ENCODE peak calls at places on chromosomes 2 and 18, in nine cellular contexts. K is fibroblast of pulmonary artery, R is adrenal gland, O is cardiac fibroblast, M is bronchial epithelial cell, A is astrocyte of the spinal cord, I is fibroblast of the aortic adventitia, X is GM06990, P is AG10803. B is an unnamed sample.

GRCh38 chr2:217988014-217988839 is 14.6 kb downstream of the TNS1 start:
- DNase-seq in K (peak), R (peak), O (peak), M (peak), A (peak), I (peak), X (peak), P (peak), B (peak)

GRCh38 chr2:170711774-170712652 is 3.1 kb upstream of the SP5 start:
- DNase-seq in K (no peak), R (no peak), O (no peak), M (no peak), A (no peak), I (no peak), X (no peak), P (no peak), B (no peak)

GRCh38 chr2:6224267-6224666 is 532.1 kb downstream of the SOX11 start:
- DNase-seq in K (no peak), R (no peak), O (no peak), M (no peak), A (no peak), I (no peak), X (peak), P (no peak), B (peak)

GRCh38 chr2:223043164-223043941 is 8.6 kb upstream of the KCNE4 start:
- DNase-seq in K (no peak), R (no peak), O (peak), M (no peak), A (no peak), I (no peak), X (no peak), P (no peak), B (no peak)

GRCh38 chr2:134160793-134161504 is 92.9 kb upstream of the MGAT5 start:
- DNase-seq in K (peak), R (peak), O (peak), M (no peak), A (no peak), I (peak), X (no peak), P (peak), B (no peak)

GRCh38 chr2:183919926-183920325 is 678.4 kb upstream of the ZNF804A start:
- DNase-seq in K (no peak), R (no peak), O (peak), M (no peak), A (no peak), I (no peak), X (no peak), P (no peak), B (no peak)

GRCh38 chr18:48725596-48725995 is 186.8 kb downstream of the CTIF start:
- DNase-seq in K (no peak), R (no peak), O (no peak), M (no peak), A (no peak), I (no peak), X (no peak), P (no peak), B (no peak)

GRCh38 chr2:222884114-222884764 is 23.4 kb downstream of the ACSL3 start:
- DNase-seq in K (peak), R (no peak), O (no peak), M (no peak), A (no peak), I (peak), X (no peak), P (peak), B (no peak)

GRCh38 chr2:3585239-3586109 is 9.4 kb upstream of the COLEC11 start:
- DNase-seq in K (peak), R (peak), O (peak), M (no peak), A (peak), I (peak), X (no peak), P (peak), B (no peak)

GRCh38 chr18:77103181-77103875 is 29.3 kb downstream of the MBP start:
- DNase-seq in K (peak), R (no peak), O (peak), M (no peak), A (no peak), I (peak), X (no peak), P (peak), B (no peak)

GRCh38 chr2:232504438-232504837 is 15.8 kb upstream of the PRSS56 start:
- DNase-seq in K (no peak), R (no peak), O (no peak), M (no peak), A (no peak), I (no peak), X (no peak), P (no peak), B (no peak)

GRCh38 chr2:24768601-24769000 is 24.6 kb downstream of the PTRHD1 start:
- DNase-seq in K (no peak), R (peak), O (no peak), M (no peak), A (no peak), I (peak), X (no peak), P (no peak), B (no peak)

GRCh38 chr2:209913786-209914185 is 88.7 kb upstream of the RPE start:
- DNase-seq in K (no peak), R (no peak), O (no peak), M (no peak), A (no peak), I (no peak), X (no peak), P (no peak), B (no peak)

GRCh38 chr18:8686556-8686955 is 18.8 kb upstream of the MTCL1 start:
- DNase-seq in K (no peak), R (no peak), O (no peak), M (no peak), A (no peak), I (no peak), X (no peak), P (no peak), B (no peak)

GRCh38 chr2:84879595-84880394 is 1.1 kb downstream of the TRABD2A start:
- DNase-seq in K (no peak), R (no peak), O (no peak), M (no peak), A (no peak), I (no peak), X (peak), P (no peak), B (peak)

GRCh38 chr2:38146917-38147307 is 71.0 kb upstream of the CYP1B1 start:
- DNase-seq in K (peak), R (peak), O (peak), M (peak), A (peak), I (peak), X (peak), P (peak), B (peak)

GRCh38 chr2:190301032-190301431 is 18.6 kb downstream of the HIBCH start:
- DNase-seq in K (no peak), R (no peak), O (no peak), M (no peak), A (no peak), I (no peak), X (no peak), P (no peak), B (no peak)

GRCh38 chr2:102872388-102872787 is 110.6 kb downstream of the TMEM182 start:
- DNase-seq in K (no peak), R (no peak), O (peak), M (no peak), A (no peak), I (no peak), X (no peak), P (no peak), B (no peak)

GRCh38 chr2:203492965-203493364 is 42.1 kb downstream of the RAPH1 start:
- DNase-seq in K (no peak), R (no peak), O (peak), M (peak), A (peak), I (peak), X (no peak), P (peak), B (peak)

GRCh38 chr2:229154381-229154780 is 116.7 kb downstream of the PID1 start:
- DNase-seq in K (peak), R (no peak), O (peak), M (no peak), A (peak), I (peak), X (no peak), P (peak), B (no peak)

GRCh38 chr18:5197032-5197434 is at the start of gene AKAIN1:
- DNase-seq in K (peak), R (peak), O (peak), M (no peak), A (peak), I (peak), X (peak), P (peak), B (peak)

GRCh38 chr2:196242131-196242620 is 70.8 kb upstream of the STK17B start:
- DNase-seq in K (no peak), R (no peak), O (peak), M (peak), A (peak), I (peak), X (peak), P (no peak), B (peak)

GRCh38 chr2:128381001-128381938 is 62.6 kb upstream of the HS6ST1 start:
- DNase-seq in K (peak), R (no peak), O (peak), M (no peak), A (no peak), I (no peak), X (no peak), P (no peak), B (no peak)

GRCh38 chr2:133844214-133844892 is 276.1 kb upstream of the NCKAP5 start:
- DNase-seq in K (peak), R (peak), O (peak), M (peak), A (peak), I (peak), X (no peak), P (peak), B (peak)

GRCh38 chr2:29022455-29023128 is 41.5 kb downstream of the TOGARAM2 start:
- DNase-seq in K (no peak), R (no peak), O (no peak), M (no peak), A (peak), I (no peak), X (no peak), P (no peak), B (no peak)

GRCh38 chr2:100978582-100979051 is 23.5 kb upstream of the RPL31 start:
- DNase-seq in K (peak), R (no peak), O (no peak), M (no peak), A (peak), I (peak), X (no peak), P (peak), B (peak)

GRCh38 chr2:142980246-142981068 is 103.0 kb downstream of the KYNU start:
- DNase-seq in K (peak), R (no peak), O (peak), M (peak), A (peak), I (peak), X (no peak), P (peak), B (peak)

GRCh38 chr2:63000801-63001200 is 49.8 kb upstream of the OTX1 start:
- DNase-seq in K (peak), R (no peak), O (peak), M (no peak), A (peak), I (peak), X (no peak), P (peak), B (no peak)

GRCh38 chr18:23524213-23524707 is 20.9 kb downstream of the RMC1 start:
- DNase-seq in K (no peak), R (no peak), O (no peak), M (no peak), A (no peak), I (no peak), X (no peak), P (no peak), B (no peak)

GRCh38 chr2:98654702-98655488 is 46.5 kb downstream of the UNC50 start:
- DNase-seq in K (no peak), R (no peak), O (no peak), M (no peak), A (no peak), I (no peak), X (no peak), P (no peak), B (no peak)

GRCh38 chr2:27282892-27283291 is 663 bp downstream of the TRIM54 start:
- DNase-seq in K (no peak), R (no peak), O (no peak), M (peak), A (no peak), I (no peak), X (no peak), P (no peak), B (no peak)

GRCh38 chr18:41681138-41681881 is 273.7 kb upstream of the PIK3C3 start:
- DNase-seq in K (peak), R (no peak), O (no peak), M (peak), A (no peak), I (no peak), X (no peak), P (no peak), B (no peak)

GRCh38 chr2:233867993-233868532 is at the start of gene MSL3B:
- DNase-seq in K (peak), R (no peak), O (peak), M (peak), A (peak), I (peak), X (peak), P (peak), B (peak)

GRCh38 chr2:66334237-66335054 is 100.5 kb upstream of the MEIS1 start:
- DNase-seq in K (no peak), R (no peak), O (no peak), M (no peak), A (peak), I (no peak), X (no peak), P (peak), B (no peak)

GRCh38 chr18:26487437-26487836 is 60.9 kb downstream of the KCTD1 start:
- DNase-seq in K (peak), R (no peak), O (peak), M (peak), A (no peak), I (no peak), X (no peak), P (peak), B (peak)

GRCh38 chr2:149099298-149099697 is 60.8 kb downstream of the LYPD6B start:
- DNase-seq in K (no peak), R (no peak), O (no peak), M (no peak), A (no peak), I (no peak), X (no peak), P (no peak), B (no peak)

DNA sequence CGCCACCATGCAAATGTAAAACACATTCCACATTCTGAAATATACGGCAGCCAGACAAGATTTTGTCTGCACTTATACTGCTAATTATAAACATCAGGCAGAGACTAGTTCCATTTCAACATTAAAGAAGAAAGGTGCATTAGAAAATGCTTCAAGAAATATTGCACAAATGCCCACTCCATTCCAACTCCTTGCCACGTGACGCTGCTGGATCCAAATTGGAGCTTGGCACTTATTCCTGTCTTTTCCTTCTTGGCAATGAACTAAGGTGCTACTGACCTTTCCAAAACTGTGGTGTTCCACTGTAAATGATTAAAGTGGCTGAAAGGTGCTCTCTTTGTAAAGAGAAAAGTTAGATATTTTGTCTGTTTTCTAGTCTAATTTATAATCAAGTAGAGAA is 6.2 kb downstream of the COL6A3 start:
- DNase-seq in K (no peak), R (no peak), O (peak), M (no peak), A (no peak), I (peak), X (no peak), P (peak), B (no peak)
- H3K4me3 ChIP-seq in K (no peak), R (no peak), O (peak), M (no peak), A (no peak), I (peak), X (no peak), P (peak), B (no peak)

DNA sequence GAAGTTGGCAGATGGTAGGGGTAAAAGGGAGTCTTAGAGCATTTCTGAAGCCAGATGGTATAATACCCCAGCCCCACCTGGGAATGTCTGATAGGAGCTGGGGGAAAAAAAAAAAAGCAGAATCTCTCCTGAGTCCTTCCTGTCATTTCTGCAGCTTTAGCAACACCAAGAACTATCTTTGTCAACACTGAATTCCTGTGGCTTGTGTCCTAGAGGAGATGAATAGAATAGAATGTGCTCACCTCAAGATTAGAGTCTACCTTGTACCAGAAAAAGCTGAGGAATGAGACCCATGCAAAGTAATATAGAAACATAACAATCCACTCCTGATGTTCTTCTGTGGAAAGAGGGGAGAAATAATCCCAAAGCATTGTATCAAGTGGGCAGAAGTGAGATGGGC is 102.0 kb downstream of the XRCC5 start:
- DNase-seq in K (no peak), R (no peak), O (no peak), M (no peak), A (no peak), I (no peak), X (no peak), P (peak), B (no peak)
- H3K4me3 ChIP-seq in K (no peak), R (no peak), O (no peak), M (no peak), A (no peak), I (no peak), X (no peak), P (no peak), B (no peak)

DNA sequence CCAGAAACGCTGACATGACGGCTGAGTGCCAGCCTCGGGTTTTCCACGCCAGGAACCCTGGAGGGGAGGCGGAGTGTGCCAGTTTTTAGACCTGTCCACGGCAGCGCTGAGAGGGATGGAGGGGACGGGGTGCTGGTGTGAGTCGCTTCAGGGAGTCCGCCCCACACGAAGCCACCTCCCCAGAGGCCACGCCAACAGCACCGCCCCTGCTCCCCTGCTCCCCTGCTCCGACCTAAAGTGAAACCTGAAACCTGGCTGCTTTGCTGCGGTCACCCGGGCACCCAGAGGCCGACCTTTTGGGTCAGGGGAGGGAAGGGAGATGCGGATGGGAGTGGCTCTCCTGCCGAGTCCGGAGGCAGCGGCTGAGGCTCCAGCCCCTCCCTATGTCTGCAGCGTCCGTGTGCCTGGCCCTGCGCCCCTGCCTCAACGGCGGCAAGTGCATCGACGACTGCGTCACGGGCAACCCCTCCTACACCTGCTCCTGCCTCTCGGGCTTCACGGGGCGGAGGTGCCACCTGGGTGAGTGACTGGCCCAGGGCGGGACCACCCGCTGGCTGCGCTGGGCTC is 38.1 kb downstream of the SNED1 start:
- DNase-seq in K (no peak), R (no peak), O (peak), M (no peak), A (peak), I (peak), X (peak), P (no peak), B (peak)
- H3K4me3 ChIP-seq in K (no peak), R (no peak), O (peak), M (no peak), A (no peak), I (peak), X (peak), P (no peak), B (peak)

GRCh38 chr18:46721331-46721730 is 35.5 kb downstream of the ST8SIA5 start:
- DNase-seq in K (no peak), R (no peak), O (no peak), M (no peak), A (no peak), I (no peak), X (no peak), P (no peak), B (no peak)
- H3K4me3 ChIP-seq in K (no peak), R (no peak), O (no peak), M (no peak), A (no peak), I (no peak), X (no peak), P (no peak), B (no peak)

GRCh38 chr2:237413293-237414055 is 490 bp downstream of the COL6A3 start:
- DNase-seq in K (peak), R (no peak), O (no peak), M (no peak), A (no peak), I (peak), X (no peak), P (peak), B (no peak)
- H3K4me3 ChIP-seq in K (peak), R (no peak), O (peak), M (no peak), A (peak), I (peak), X (no peak), P (peak), B (no peak)

DNA sequence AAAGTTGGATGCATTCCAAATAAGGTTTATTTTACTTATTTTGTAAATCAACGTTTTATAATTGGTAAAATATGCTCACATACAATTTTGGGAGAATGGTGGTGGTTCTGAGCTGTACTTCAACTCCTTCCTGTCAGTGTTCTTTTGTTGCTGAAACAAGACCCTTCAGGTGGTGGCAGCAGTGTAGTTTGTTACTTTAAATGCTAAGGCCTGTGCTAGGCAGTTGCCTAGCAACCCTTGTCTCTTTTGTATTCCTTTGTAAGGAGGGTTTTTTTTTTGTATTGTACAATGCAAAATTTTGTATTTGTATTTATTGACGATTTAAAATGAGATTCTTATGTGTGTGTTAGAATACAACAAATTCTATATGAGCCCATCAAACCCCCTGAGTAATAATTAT is 166.0 kb upstream of the FAM98A start:
- DNase-seq in K (no peak), R (no peak), O (no peak), M (no peak), A (no peak), I (no peak), X (no peak), P (no peak), B (no peak)
- H3K4me3 ChIP-seq in K (no peak), R (no peak), O (no peak), M (no peak), A (no peak), I (no peak), X (no peak), P (no peak), B (no peak)

DNA sequence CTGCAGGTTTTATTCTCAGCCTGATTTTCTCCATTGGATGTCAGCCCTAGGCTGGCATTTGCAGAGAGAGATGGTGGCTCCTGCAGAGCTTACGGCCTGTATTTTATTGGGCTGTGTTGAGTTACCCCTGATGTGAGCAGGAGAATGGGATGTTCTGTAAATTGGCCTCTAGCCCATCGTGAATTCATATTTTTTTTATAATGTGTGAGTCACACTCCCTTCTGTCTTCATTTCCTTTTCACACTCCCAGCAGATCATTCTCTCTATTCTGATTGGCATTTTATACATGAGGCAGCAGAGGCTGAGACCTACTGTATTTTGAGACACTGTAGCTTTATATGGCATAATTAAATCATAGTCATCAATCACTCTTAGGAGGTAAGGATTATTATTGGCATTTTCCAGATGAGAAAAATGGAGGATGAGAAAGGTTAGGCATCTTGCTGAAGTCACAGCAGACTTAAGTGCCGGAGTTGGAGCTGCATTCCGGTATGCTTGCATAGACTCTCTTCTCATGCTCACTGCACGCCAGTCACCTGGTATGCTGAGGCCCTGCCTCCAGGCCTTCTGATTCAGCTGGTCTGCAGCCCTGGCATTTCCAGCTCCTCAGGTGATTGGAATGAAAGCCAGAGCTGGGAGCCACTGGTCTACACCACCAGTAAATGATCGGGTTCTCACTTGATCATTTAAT is 142.4 kb downstream of the NEDD4L start:
- DNase-seq in K (peak), R (no peak), O (peak), M (peak), A (peak), I (no peak), X (no peak), P (peak), B (no peak)
- H3K4me3 ChIP-seq in K (no peak), R (no peak), O (no peak), M (no peak), A (no peak), I (no peak), X (no peak), P (no peak), B (no peak)